ENCODE peak calls at places on chromosomes 11 and 22, in six cellular contexts. S, A, I, Q, R and Z are unnamed samples.

GRCh38 chr11:126138636-126139540 is 72.6 kb downstream of the RPUSD4 start:
- DNase-seq in R (no peak), S (no peak), Q (peak; percentile 71), A (no peak), I (no peak), Z (peak; percentile 59)

GRCh38 chr11:56905442-56905841 is 83.3 kb upstream of the OR5AK2 start:
- DNase-seq in S (no peak), R (no peak), I (no peak), Q (no peak), A (no peak), Z (no peak)

GRCh38 chr11:17559341-17560087 is 12.5 kb downstream of the OTOG start:
- DNase-seq in Q (no peak), A (no peak), I (no peak), S (no peak), R (peak; percentile 30), Z (no peak)

GRCh38 chr22:27171212-27171611 is 513.8 kb downstream of the MIAT start:
- DNase-seq in S (no peak), Q (no peak), R (no peak), A (no peak), I (no peak), Z (no peak)

GRCh38 chr11:28963189-28963588 is 855.0 kb downstream of the METTL15 start:
- DNase-seq in Q (no peak), A (no peak), S (peak; percentile 51), I (no peak), R (no peak), Z (peak; percentile 88)

GRCh38 chr22:47899894-47900293 is 1137.4 kb downstream of the TBC1D22A start:
- DNase-seq in I (no peak), A (no peak), Q (no peak), R (no peak), S (no peak), Z (no peak)

GRCh38 chr11:122578168-122578825 is 77.2 kb upstream of the UBASH3B start:
- DNase-seq in A (no peak), R (no peak), I (no peak), S (peak; percentile 35), Q (peak; percentile 7), Z (no peak)

GRCh38 chr22:47299879-47300697 is 537.6 kb downstream of the TBC1D22A start:
- DNase-seq in I (no peak), R (no peak), Q (no peak), S (no peak), A (no peak), Z (no peak)

GRCh38 chr22:35150163-35151107 is 84.5 kb downstream of the ISX start:
- DNase-seq in I (peak; percentile 45), A (peak; percentile 50), Q (peak; percentile 36), R (peak; percentile 64), S (peak; percentile 10), Z (peak; percentile 57)

GRCh38 chr11:57294225-57295131 is 30.3 kb downstream of the TNKS1BP1 start:
- DNase-seq in I (no peak), R (no peak), S (peak; percentile 87), A (no peak), Q (peak; percentile 68), Z (peak; percentile 79)

GRCh38 chr11:113151502-113151901 is 162.9 kb upstream of the TTC12 start:
- DNase-seq in Q (no peak), A (no peak), I (no peak), S (no peak), R (no peak), Z (no peak)

GRCh38 chr22:40668611-40669390 is 10.5 kb upstream of the MCHR1 start:
- DNase-seq in I (no peak), A (no peak), R (no peak), Q (no peak), S (peak; percentile 90), Z (peak; percentile 29)

GRCh38 chr22:46906326-46907045 is 144.0 kb downstream of the TBC1D22A start:
- DNase-seq in S (no peak), R (no peak), I (no peak), A (no peak), Q (no peak), Z (no peak)

GRCh38 chr11:34977039-34977906 is 60.9 kb downstream of the PDHX start:
- DNase-seq in S (peak; percentile 89), Q (peak; percentile 31), I (no peak), A (no peak), R (no peak), Z (peak; percentile 76)

GRCh38 chr11:93005239-93005638 is 35.8 kb downstream of the MTNR1B start:
- DNase-seq in A (no peak), Q (peak; percentile 79), I (no peak), R (no peak), S (peak; percentile 69), Z (peak; percentile 12)

GRCh38 chr11:130101661-130102060 is 32.0 kb downstream of the APLP2 start:
- DNase-seq in Q (no peak), A (no peak), S (no peak), I (no peak), R (no peak), Z (no peak)

GRCh38 chr11:122727101-122727929 is 71.8 kb downstream of the UBASH3B start:
- DNase-seq in A (no peak), Q (no peak), S (no peak), I (no peak), R (no peak), Z (no peak)

GRCh38 chr11:64028398-64029115 is 7.2 kb upstream of the FLRT1 start:
- DNase-seq in S (peak; percentile 27), Q (no peak), A (no peak), R (no peak), I (no peak), Z (no peak)

GRCh38 chr11:103051986-103052385 is 40.0 kb downstream of the DCUN1D5 start:
- DNase-seq in R (no peak), Q (peak; percentile 57), A (no peak), I (no peak), S (peak; percentile 80), Z (peak; percentile 20)

GRCh38 chr11:30508594-30508993 is 77.6 kb downstream of the MPPED2 start:
- DNase-seq in R (no peak), A (no peak), Q (no peak), I (no peak), S (no peak), Z (no peak)

GRCh38 chr11:58980159-58980843 is 41.0 kb downstream of the GLYATL1 start:
- DNase-seq in A (no peak), I (no peak), Q (no peak), S (no peak), R (no peak), Z (no peak)

GRCh38 chr22:43179911-43180195 is 7.1 kb downstream of the TTLL12 start:
- DNase-seq in Q (no peak), A (no peak), R (no peak), I (no peak), S (no peak), Z (no peak)

GRCh38 chr11:27207025-27207650 is 155.9 kb downstream of the CCDC34 start:
- DNase-seq in R (no peak), Q (no peak), I (no peak), A (no peak), S (peak; percentile 70), Z (no peak)

GRCh38 chr11:27204527-27204926 is 158.5 kb downstream of the CCDC34 start:
- DNase-seq in R (no peak), S (peak; percentile 37), I (no peak), A (no peak), Q (peak; percentile 2), Z (no peak)

GRCh38 chr11:27203077-27203476 is 159.9 kb downstream of the CCDC34 start:
- DNase-seq in R (no peak), I (no peak), A (no peak), Q (no peak), S (no peak), Z (no peak)

GRCh38 chr11:27205779-27206549 is 157.1 kb downstream of the CCDC34 start:
- DNase-seq in S (no peak), Q (no peak), I (no peak), R (no peak), A (no peak), Z (no peak)

GRCh38 chr11:27205269-27205668 is 157.7 kb downstream of the CCDC34 start:
- DNase-seq in Q (no peak), A (no peak), S (no peak), R (no peak), I (no peak), Z (peak; percentile 37)
- H3K27me3 ChIP-seq in Q (no peaks in the 10 kb centered on the region), A (no peaks in the 10 kb centered on the region), S (no peaks in the 10 kb centered on the region), R (no peaks in the 10 kb centered on the region), I (no peaks in the 10 kb centered on the region), Z (no peaks in the 10 kb centered on the region)

GRCh38 chr22:36589856-36590255 is 60.9 kb upstream of the EIF3D start:
- DNase-seq in S (no peak), R (no peak), A (no peak), I (no peak), Q (no peak), Z (no peak)
- H3K4me3 ChIP-seq in S (no peak overlapping the region), R (no peak overlapping the region), A (no peak overlapping the region), I (no peak overlapping the region), Q (no peak overlapping the region), Z (no peak overlapping the region)

GRCh38 chr22:19766235-19766505 is 5.6 kb downstream of the TBX1 start:
- DNase-seq in I (no peak), R (no peak), A (no peak), Q (no peak), S (no peak), Z (no peak)
- H3K27me3 ChIP-seq in I (peaks cover 98% of the 10 kb centered on the region), R (no peaks in the 10 kb centered on the region), A (peaks cover 97% of the 10 kb centered on the region), Q (no peaks in the 10 kb centered on the region), S (peaks cover 72% of the 10 kb centered on the region), Z (peaks cover 47% of the 10 kb centered on the region)

DNA sequence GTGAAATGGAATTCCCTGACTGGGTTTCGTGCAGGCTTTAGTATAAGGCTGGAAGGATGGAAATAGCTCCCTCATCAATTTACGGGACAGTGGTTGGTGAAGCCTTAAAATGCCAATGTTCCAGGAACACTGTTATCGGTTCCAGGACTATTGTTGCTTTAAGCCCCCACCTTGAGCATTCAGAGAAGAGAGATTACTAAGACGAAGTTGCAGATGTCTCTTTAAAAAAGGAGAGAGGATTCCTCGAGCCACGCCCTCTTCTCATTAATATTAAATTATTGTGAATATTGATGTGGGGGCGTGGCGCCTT is 194 bp upstream of the CREB3L1 start:
- DNase-seq in I (no peak), A (peak; percentile 61), S (peak; percentile 61), Q (no peak), R (no peak), Z (peak; percentile 90)
- H3K4me3 ChIP-seq in I (peak overlapping the region; percentile 61), A (peak overlapping the region; percentile 67), S (peak overlapping the region; percentile 76), Q (peak overlapping the region; percentile 83), R (peak overlapping the region; percentile 85), Z (peak overlapping the region; percentile 89)

GRCh38 chr11:3225826-3226750 is 6.1 kb downstream of the MRGPRE start:
- DNase-seq in Q (no peak), R (no peak), S (no peak), A (no peak), I (no peak), Z (no peak)

GRCh38 chr11:3227568-3228444 is 4.4 kb downstream of the MRGPRE start:
- DNase-seq in Q (no peak), S (no peak), I (no peak), A (no peak), R (no peak), Z (no peak)

GRCh38 chr11:3225159-3225758 is 6.6 kb upstream of the MRGPRG start:
- DNase-seq in R (no peak), Q (no peak), S (no peak), A (no peak), I (no peak), Z (no peak)

GRCh38 chr11:3228445-3228829 is 3.8 kb downstream of the MRGPRE start:
- DNase-seq in I (no peak), S (no peak), A (no peak), Q (no peak), R (no peak), Z (no peak)

GRCh38 chr11:3226846-3227567 is 5.2 kb downstream of the MRGPRE start:
- DNase-seq in S (no peak), I (no peak), R (no peak), Q (no peak), A (no peak), Z (no peak)
- H3K27me3 ChIP-seq in S (no peaks in the 10 kb centered on the region), I (peaks cover 5% of the 10 kb centered on the region), R (no peaks in the 10 kb centered on the region), Q (no peaks in the 10 kb centered on the region), A (peaks cover 13% of the 10 kb centered on the region), Z (peaks cover 75% of the 10 kb centered on the region)